ENCODE peak calls at places on chromosomes 16 and 17, in nine cellular contexts. N is iris pigment epithelial cell; R is NCI-H345; S is activated T-helper 1 cell treated with anti-CD3 and anti-CD28 coated beads, Interleukin-2, amount 50 U/mL, for 16 hours; W is body of pancreas; Q is RWPE1; T is glutamatergic neuron; X is GOT3; Y is transverse colon. E is an unnamed sample.

GRCh38 chr16:56825821-56826220 is 39.2 kb upstream of the SLC12A3 start:
- DNase-seq in Y (no peak), T (no peak), N (no peak), X (no peak), Q (no peak), R (no peak), W (no peak), S (no peak), E (no peak)

GRCh38 chr17:42692489-42692888 is 10.2 kb downstream of the CNTNAP1 start:
- DNase-seq in Y (no peak), Q (no peak), X (no peak), S (no peak), T (no peak), R (no peak), W (no peak), N (no peak), E (no peak)

GRCh38 chr17:78337244-78338109 is 22.4 kb downstream of the SOCS3 start:
- DNase-seq in N (peak), R (no peak), Q (peak), S (no peak), T (no peak), X (peak), W (no peak), Y (peak), E (no peak)

GRCh38 chr17:64398330-64398729 is 7.7 kb upstream of the PECAM1 start:
- DNase-seq in Q (no peak), R (no peak), N (no peak), W (no peak), T (no peak), X (no peak), S (no peak), Y (no peak), E (no peak)

GRCh38 chr17:21174719-21175118 is 39.2 kb downstream of the TMEM11 start:
- DNase-seq in Y (no peak), X (no peak), N (peak), W (no peak), R (no peak), Q (no peak), T (no peak), S (no peak), E (no peak)

GRCh38 chr16:84820305-84820684 is 510 bp downstream of the CRISPLD2 start:
- DNase-seq in Q (no peak), R (no peak), W (no peak), Y (no peak), X (no peak), T (no peak), N (no peak), S (no peak), E (peak)

GRCh38 chr16:72705806-72706205 is 342.1 kb downstream of the ZFHX3 start:
- DNase-seq in R (no peak), Q (no peak), X (no peak), W (no peak), N (no peak), Y (no peak), T (peak), S (no peak), E (no peak)

GRCh38 chr17:15436399-15437369 is 30.7 kb downstream of the CDRT4 start:
- DNase-seq in S (no peak), T (no peak), W (peak), R (peak), X (no peak), N (peak), Q (no peak), Y (peak), E (peak)

GRCh38 chr16:72744064-72744793 is 303.7 kb downstream of the ZFHX3 start:
- DNase-seq in R (no peak), W (no peak), S (no peak), X (no peak), N (no peak), Y (no peak), T (no peak), Q (no peak), E (peak)

GRCh38 chr16:51326131-51326856 is 175.2 kb upstream of the SALL1 start:
- DNase-seq in T (no peak), W (no peak), S (no peak), X (no peak), Q (peak), R (no peak), Y (no peak), N (peak), E (no peak)

GRCh38 chr17:47735536-47736011 is 2.5 kb downstream of the TBX21 start:
- DNase-seq in N (no peak), X (no peak), T (no peak), R (no peak), S (no peak), Q (no peak), W (no peak), Y (no peak), E (no peak)

GRCh38 chr16:2026461-2027023 is at the start of gene NHERF2:
- DNase-seq in S (no peak), Q (peak), X (no peak), T (no peak), Y (peak), N (no peak), R (peak), W (peak), E (peak)

GRCh38 chr17:76254275-76254674 is 10.9 kb upstream of the UBALD2 start:
- DNase-seq in W (no peak), T (no peak), S (no peak), Y (no peak), Q (no peak), N (no peak), X (no peak), R (no peak), E (no peak)

GRCh38 chr17:68462381-68463210 is 5.3 kb upstream of the WIPI1 start:
- DNase-seq in X (no peak), T (peak), N (peak), W (peak), R (peak), S (peak), Q (peak), Y (peak), E (peak)

GRCh38 chr16:88667496-88667895 is 4.6 kb upstream of the MVD start:
- DNase-seq in S (no peak), R (no peak), Y (no peak), X (no peak), N (peak), T (no peak), W (no peak), Q (no peak), E (no peak)

GRCh38 chr17:62966426-62967110 is 533 bp downstream of the TANC2 start:
- DNase-seq in T (peak), Y (peak), Q (peak), X (no peak), W (peak), N (peak), R (peak), S (peak), E (peak)

GRCh38 chr17:45784583-45785372 is 658 bp downstream of the CRHR1 start:
- DNase-seq in W (peak), R (peak), S (peak), X (no peak), T (peak), N (peak), Q (no peak), Y (no peak), E (peak)

GRCh38 chr17:75262112-75262606 is 480 bp downstream of the MRPS7 start:
- DNase-seq in T (no peak), W (no peak), S (no peak), X (no peak), Q (no peak), Y (no peak), R (no peak), N (peak), E (peak)

GRCh38 chr16:70746040-70746707 is 54.8 kb downstream of the VAC14 start:
- DNase-seq in X (peak), R (no peak), Q (peak), Y (peak), N (peak), T (no peak), W (peak), S (no peak), E (peak)

GRCh38 chr17:77948690-77949114 is 9.8 kb upstream of the TNRC6C start:
- DNase-seq in S (no peak), W (peak), Q (peak), X (no peak), Y (no peak), N (peak), R (no peak), T (no peak), E (no peak)

GRCh38 chr16:50069060-50069459 is 3.3 kb downstream of the HEATR3 start:
- DNase-seq in Q (no peak), Y (no peak), W (no peak), S (no peak), N (no peak), R (no peak), T (no peak), X (no peak), E (no peak)

GRCh38 chr16:1455190-1456171 is 11.1 kb upstream of the CCDC154 start:
- DNase-seq in N (no peak), T (no peak), S (no peak), Y (no peak), X (no peak), W (no peak), R (no peak), Q (no peak), E (no peak)

GRCh38 chr17:73003487-73003886 is 89.0 kb downstream of the SLC39A11 start:
- DNase-seq in N (no peak), W (peak), Q (peak), S (no peak), R (no peak), T (no peak), Y (no peak), X (no peak), E (no peak)

GRCh38 chr16:22402191-22402590 is 27.8 kb upstream of the CDR2 start:
- DNase-seq in T (no peak), W (no peak), Y (no peak), R (no peak), Q (peak), S (no peak), X (no peak), N (peak), E (no peak)

GRCh38 chr16:28180660-28181556 is 30.9 kb downstream of the XPO6 start:
- DNase-seq in T (no peak), N (peak), Y (no peak), W (no peak), S (no peak), Q (no peak), X (no peak), R (no peak), E (no peak)

GRCh38 chr17:59427425-59427921 is 96.0 kb downstream of the YPEL2 start:
- DNase-seq in N (peak), W (no peak), X (no peak), R (no peak), Q (no peak), S (no peak), Y (no peak), T (no peak), E (no peak)

GRCh38 chr17:16061631-16062030 is 62.0 kb downstream of the TTC19 start:
- DNase-seq in W (no peak), N (no peak), T (no peak), Q (no peak), S (no peak), Y (no peak), X (no peak), R (no peak), E (no peak)

GRCh38 chr17:79018045-79018695 is 5.8 kb upstream of the C1QTNF1 start:
- DNase-seq in Q (no peak), S (no peak), N (no peak), T (no peak), W (no peak), R (no peak), X (no peak), Y (no peak), E (no peak)

GRCh38 chr16:17585449-17586080 is 114.8 kb upstream of the XYLT1 start:
- DNase-seq in W (no peak), N (no peak), T (no peak), Y (no peak), Q (no peak), S (no peak), X (no peak), R (no peak), E (no peak)

GRCh38 chr16:17138801-17139200 is 332.0 kb downstream of the XYLT1 start:
- DNase-seq in N (no peak), T (no peak), W (no peak), R (no peak), S (no peak), Q (no peak), X (no peak), Y (no peak), E (no peak)

GRCh38 chr16:12628526-12628925 is 175.2 kb downstream of the CPPED1 start:
- DNase-seq in X (no peak), S (no peak), T (no peak), Q (no peak), W (no peak), N (peak), Y (no peak), R (no peak), E (no peak)

GRCh38 chr17:30413109-30413508 is 34.4 kb downstream of the CPD start:
- DNase-seq in S (no peak), R (no peak), X (no peak), T (no peak), Y (no peak), N (peak), Q (peak), W (no peak), E (no peak)

GRCh38 chr17:77677210-77677609 is 281.3 kb upstream of the TNRC6C start:
- DNase-seq in Q (no peak), S (no peak), N (no peak), X (no peak), T (no peak), W (no peak), Y (no peak), R (no peak), E (no peak)

GRCh38 chr16:73268311-73268997 is 220.5 kb upstream of the ZFHX3 start:
- DNase-seq in N (no peak), T (no peak), Y (no peak), Q (no peak), X (no peak), R (peak), W (peak), S (no peak), E (peak)

GRCh38 chr16:27806986-27807385 is 256.5 kb downstream of the GSG1L start:
- DNase-seq in X (no peak), W (no peak), T (no peak), Y (no peak), N (no peak), S (no peak), Q (no peak), R (no peak), E (no peak)

GRCh38 chr17:19024101-19025078 is 19.8 kb upstream of the FAM83G start:
- DNase-seq in Q (peak), X (no peak), N (peak), T (peak), Y (no peak), S (no peak), R (no peak), W (peak), E (no peak)